ENCODE peak calls at places on chromosomes 11 and 22, in five cellular contexts. V, L, Y, F and Q are unnamed samples.

GRCh38 chr22:46008836-46009596 is 32.1 kb upstream of the WNT7B start:
- DNase-seq in V (no peak), L (no peak), Y (no peak), F (no peak), Q (no peak)

GRCh38 chr11:69700278-69701140 is 3.3 kb downstream of the FGF19 start:
- DNase-seq in V (no peak), L (no peak), Y (peak), F (no peak), Q (no peak)

GRCh38 chr11:118742304-118742703 is 48.7 kb downstream of the DDX6 start:
- DNase-seq in V (no peak), L (no peak), Y (no peak), F (no peak), Q (no peak)

GRCh38 chr11:69113646-69114340 is 41.9 kb upstream of the SMIM38 start:
- DNase-seq in V (no peak), L (no peak), Y (no peak), F (no peak), Q (no peak)

GRCh38 chr22:38953091-38953490 is 4.3 kb upstream of the APOBEC3A start:
- DNase-seq in V (no peak), L (no peak), Y (no peak), F (no peak), Q (no peak)

GRCh38 chr11:28636566-28636965 is 528.4 kb downstream of the METTL15 start:
- DNase-seq in V (no peak), L (peak), Y (no peak), F (no peak), Q (no peak)

GRCh38 chr11:103808246-103808645 is 228.2 kb upstream of the DDI1 start:
- DNase-seq in V (no peak), L (no peak), Y (no peak), F (no peak), Q (no peak)

GRCh38 chr11:35515224-35515623 is 10.2 kb downstream of the PAMR1 start:
- DNase-seq in V (no peak), L (peak), Y (peak), F (no peak), Q (no peak)

GRCh38 chr11:35088676-35089075 is 50.3 kb upstream of the CD44 start:
- DNase-seq in V (no peak), L (no peak), Y (no peak), F (no peak), Q (no peak)

GRCh38 chr22:37300551-37301017 is 18.3 kb downstream of the CYTH4 start:
- DNase-seq in V (no peak), L (no peak), Y (no peak), F (no peak), Q (no peak)

GRCh38 chr11:10388574-10388973 is 66.5 kb upstream of the AMPD3 start:
- DNase-seq in V (no peak), L (no peak), Y (no peak), F (peak), Q (no peak)

GRCh38 chr11:28529540-28530410 is 421.6 kb downstream of the METTL15 start:
- DNase-seq in V (peak), L (no peak), Y (peak), F (no peak), Q (no peak)

GRCh38 chr11:2569321-2569721 is 124.5 kb downstream of the KCNQ1 start:
- DNase-seq in V (no peak), L (peak), Y (no peak), F (no peak), Q (no peak)

GRCh38 chr11:1306186-1307162 is 3.0 kb downstream of the TOLLIP start:
- DNase-seq in V (no peak), L (no peak), Y (no peak), F (peak), Q (no peak)

GRCh38 chr11:12526789-12527188 is 147.4 kb upstream of the TEAD1 start:
- DNase-seq in V (no peak), L (no peak), Y (peak), F (no peak), Q (no peak)

GRCh38 chr22:20117656-20118571 is 888 bp upstream of the TRMT2A start:
- DNase-seq in V (peak), L (no peak), Y (no peak), F (no peak), Q (no peak)

GRCh38 chr11:1756791-1757771 is 6.6 kb downstream of the CTSD start:
- DNase-seq in V (no peak), L (no peak), Y (no peak), F (no peak), Q (no peak)

GRCh38 chr11:35192347-35192746 is 53.4 kb downstream of the CD44 start:
- DNase-seq in V (no peak), L (no peak), Y (no peak), F (no peak), Q (no peak)

GRCh38 chr11:11243790-11244469 is 109.1 kb downstream of the CSNK2A3 start:
- DNase-seq in V (peak), L (no peak), Y (peak), F (no peak), Q (peak)

GRCh38 chr11:125364085-125364822 is 131.8 kb downstream of the FEZ1 start:
- DNase-seq in V (no peak), L (no peak), Y (peak), F (no peak), Q (no peak)

GRCh38 chr11:45857834-45858492 is 10.7 kb downstream of the CRY2 start:
- DNase-seq in V (peak), L (peak), Y (peak), F (no peak), Q (peak)

GRCh38 chr11:117941163-117941707 is 12.0 kb upstream of the TMPRSS13 start:
- DNase-seq in V (no peak), L (no peak), Y (no peak), F (no peak), Q (peak)

GRCh38 chr11:70471254-70471653 is 72.9 kb downstream of the CTTN start:
- DNase-seq in V (peak), L (no peak), Y (no peak), F (no peak), Q (no peak)

GRCh38 chr11:106480581-106481185 is 403.2 kb downstream of the AASDHPPT start:
- DNase-seq in V (no peak), L (no peak), Y (peak), F (no peak), Q (no peak)

GRCh38 chr22:48694296-48694883 is 1133.3 kb downstream of the BRD1 start:
- DNase-seq in V (no peak), L (no peak), Y (no peak), F (no peak), Q (no peak)

GRCh38 chr22:22085702-22086500 is 103.3 kb upstream of the TOP3B start:
- DNase-seq in V (no peak), L (no peak), Y (no peak), F (no peak), Q (no peak)

GRCh38 chr11:131977231-131977630 is 606.8 kb downstream of the NTM start:
- DNase-seq in V (peak), L (peak), Y (peak), F (no peak), Q (peak)

GRCh38 chr22:49628351-49629023 is 199.2 kb downstream of the BRD1 start:
- DNase-seq in V (no peak), L (no peak), Y (no peak), F (no peak), Q (no peak)

GRCh38 chr11:134069426-134069921 is 602 bp downstream of the JAM3 start:
- DNase-seq in V (no peak), L (no peak), Y (peak), F (no peak), Q (no peak)

GRCh38 chr11:2591805-2592204 is 108.0 kb downstream of the KCNQ1OT1 start:
- DNase-seq in V (no peak), L (no peak), Y (no peak), F (no peak), Q (no peak)

GRCh38 chr11:72676874-72677341 is 2.7 kb upstream of the PDE2A start:
- DNase-seq in V (peak), L (no peak), Y (peak), F (no peak), Q (no peak)

GRCh38 chr11:67379061-67380058 is 6.0 kb upstream of the CLCF1 start:
- DNase-seq in V (no peak), L (no peak), Y (no peak), F (no peak), Q (no peak)

GRCh38 chr22:40504285-40505249 is 132.0 kb downstream of the MRTFA start:
- DNase-seq in V (no peak), L (no peak), Y (no peak), F (no peak), Q (no peak)

GRCh38 chr11:105054723-105055492 is 9.8 kb upstream of the CARD16 start:
- DNase-seq in V (no peak), L (no peak), Y (no peak), F (no peak), Q (no peak)

GRCh38 chr11:70409437-70409836 is 11.1 kb downstream of the CTTN start:
- DNase-seq in V (no peak), L (no peak), Y (no peak), F (no peak), Q (no peak)

GRCh38 chr22:48359613-48359965 is 1468.1 kb downstream of the BRD1 start:
- DNase-seq in V (no peak), L (no peak), Y (no peak), F (no peak), Q (no peak)

GRCh38 chr22:17159504-17159951 is 451 bp upstream of the HDHD5 start:
- DNase-seq in V (peak), L (no peak), Y (peak), F (no peak), Q (no peak)

GRCh38 chr11:77658213-77659013 is 20.8 kb upstream of the CLNS1A start:
- DNase-seq in V (no peak), L (peak), Y (no peak), F (no peak), Q (no peak)

GRCh38 chr11:123624974-123625373 is 29.4 kb downstream of the SCN3B start:
- DNase-seq in V (no peak), L (no peak), Y (no peak), F (no peak), Q (no peak)

GRCh38 chr22:40310081-40310770 is 36.1 kb upstream of the ADSL start:
- DNase-seq in V (no peak), L (peak), Y (peak), F (no peak), Q (no peak)

GRCh38 chr11:15967966-15968365 is 388.4 kb downstream of the SOX6 start:
- DNase-seq in V (peak), L (no peak), Y (peak), F (no peak), Q (no peak)

GRCh38 chr11:15969701-15970329 is 386.5 kb downstream of the SOX6 start:
- DNase-seq in V (no peak), L (peak), Y (peak), F (no peak), Q (no peak)

GRCh38 chr11:15967166-15967565 is 389.2 kb downstream of the SOX6 start:
- DNase-seq in V (peak), L (no peak), Y (peak), F (no peak), Q (no peak)

GRCh38 chr11:15969281-15969680 is 387.1 kb downstream of the SOX6 start:
- DNase-seq in V (peak), L (no peak), Y (peak), F (no peak), Q (peak)

DNA sequence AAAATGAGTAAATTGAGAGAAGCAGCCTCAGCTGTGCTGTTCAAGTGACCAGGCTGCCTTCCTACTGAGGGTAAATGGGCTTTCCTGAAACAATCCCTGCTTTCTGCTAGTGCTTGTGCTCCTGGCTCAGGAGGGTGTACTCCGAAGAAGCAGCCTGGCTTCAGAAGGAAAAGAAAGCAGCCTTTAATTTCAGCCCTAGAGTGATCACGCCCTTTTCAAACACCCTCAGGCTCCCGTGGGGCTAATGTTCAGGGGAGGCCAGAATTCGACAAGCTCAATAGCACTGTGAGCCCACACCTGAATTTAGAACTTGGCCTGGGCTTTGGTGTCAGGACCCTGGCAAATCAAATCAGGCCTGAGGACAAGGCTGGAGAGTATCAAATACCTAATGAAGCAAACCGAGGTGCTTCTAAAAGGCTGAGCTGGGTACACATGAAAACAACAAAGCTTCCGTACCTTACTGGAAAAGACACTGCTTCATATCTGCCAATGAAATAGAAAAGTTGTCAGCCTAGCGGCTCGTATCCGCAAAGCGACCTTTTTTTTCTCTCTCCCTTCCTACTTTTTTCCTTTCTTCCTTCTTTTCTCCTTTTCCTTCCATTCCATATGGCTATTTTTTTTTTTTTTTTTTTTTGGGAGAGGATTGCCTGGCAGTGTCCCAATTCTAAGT is 387.8 kb downstream of the SOX6 start:
- DNase-seq in V (peak), L (no peak), Y (peak), F (no peak), Q (no peak)
- H3K4me3 ChIP-seq in V (no peak), L (no peak), Y (no peak), F (no peak), Q (no peak)

GRCh38 chr11:95296621-95297025 is 65.6 kb upstream of the SESN3 start:
- DNase-seq in V (no peak), L (no peak), Y (no peak), F (no peak), Q (no peak)

GRCh38 chr11:95297680-95298452 is 66.9 kb upstream of the SESN3 start:
- DNase-seq in V (no peak), L (no peak), Y (no peak), F (no peak), Q (no peak)

GRCh38 chr11:95301497-95301896 is 70.5 kb upstream of the SESN3 start:
- DNase-seq in V (no peak), L (no peak), Y (no peak), F (no peak), Q (no peak)

GRCh38 chr11:95296165-95296564 is 65.2 kb upstream of the SESN3 start:
- DNase-seq in V (no peak), L (no peak), Y (peak), F (no peak), Q (no peak)

DNA sequence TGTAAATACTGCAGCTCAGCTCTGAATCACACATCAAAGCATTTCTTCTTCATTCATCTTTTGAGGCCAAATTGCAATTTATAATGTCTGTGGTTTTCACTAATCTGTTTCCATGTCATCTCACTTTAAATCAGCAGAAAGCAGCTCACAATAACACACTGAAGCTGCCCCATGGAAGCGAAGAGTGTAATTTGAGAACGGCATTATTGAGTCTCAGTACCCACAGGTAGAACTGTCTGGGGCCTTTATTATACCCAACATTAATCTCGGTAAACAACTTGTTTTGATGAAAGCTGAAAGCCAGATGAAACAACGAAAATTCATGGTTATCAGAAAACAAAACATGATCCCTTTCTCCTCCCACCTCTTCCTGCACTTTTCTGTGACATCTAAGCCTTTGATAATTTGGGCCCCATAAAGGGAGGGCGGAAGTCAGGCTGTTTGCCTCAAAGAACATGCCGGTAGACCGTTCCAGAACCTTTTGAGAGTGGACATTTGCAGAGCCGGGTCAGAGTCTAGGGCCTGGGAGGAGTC is 68.1 kb upstream of the SESN3 start:
- DNase-seq in V (no peak), L (no peak), Y (peak), F (no peak), Q (no peak)
- H3K4me3 ChIP-seq in V (no peak), L (no peak), Y (no peak), F (no peak), Q (no peak)

GRCh38 chr11:76170473-76170872 is 35.8 kb downstream of the WNT11 start:
- DNase-seq in V (no peak), L (no peak), Y (no peak), F (no peak), Q (no peak)
- H3K4me3 ChIP-seq in V (no peak), L (no peak), Y (no peak), F (no peak), Q (no peak)

GRCh38 chr11:55942785-55943392 is 6.7 kb upstream of the OR5I1 start:
- DNase-seq in V (peak), L (no peak), Y (peak), F (no peak), Q (no peak)
- H3K4me3 ChIP-seq in V (no peak), L (no peak), Y (no peak), F (no peak), Q (no peak)

GRCh38 chr11:62601364-62602140 is at the start of gene MTA2:
- DNase-seq in V (peak), L (peak), Y (peak), F (peak), Q (peak)

GRCh38 chr11:62602141-62603071 is 741 bp upstream of the MTA2 start:
- DNase-seq in V (peak), L (no peak), Y (peak), F (peak), Q (no peak)

GRCh38 chr11:62599909-62600308 is 1.8 kb downstream of the MTA2 start:
- DNase-seq in V (no peak), L (no peak), Y (no peak), F (no peak), Q (no peak)

GRCh38 chr11:62600367-62601113 is 1.1 kb downstream of the MTA2 start:
- DNase-seq in V (no peak), L (no peak), Y (no peak), F (no peak), Q (no peak)

DNA sequence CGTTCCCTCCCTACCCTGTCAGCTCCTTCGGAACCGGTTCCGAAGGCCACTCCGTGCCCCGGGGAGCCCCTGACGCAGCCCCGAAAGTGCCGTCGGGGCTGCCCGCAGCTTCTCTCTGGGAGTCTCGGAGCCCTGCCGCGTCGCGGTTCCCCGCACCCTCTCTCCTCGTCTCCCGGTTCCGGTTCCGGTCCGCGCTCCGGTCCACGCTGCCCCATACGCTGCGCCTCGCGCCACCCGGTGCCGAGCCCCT is 626 bp downstream of the MTA2 start:
- DNase-seq in V (no peak), L (no peak), Y (no peak), F (no peak), Q (no peak)
- H3K4me3 ChIP-seq in V (peak), L (peak), Y (peak), F (peak), Q (peak)

GRCh38 chr11:65786786-65787636 is at the start of gene OVOL1:
- DNase-seq in V (no peak), L (no peak), Y (no peak), F (peak), Q (no peak)
- H3K4me3 ChIP-seq in V (peak), L (no peak), Y (no peak), F (peak), Q (peak)

GRCh38 chr11:43975631-43976030 is 33.2 kb downstream of the C11orf96 start:
- DNase-seq in V (no peak), L (no peak), Y (no peak), F (no peak), Q (no peak)
- H3K4me3 ChIP-seq in V (no peak), L (no peak), Y (no peak), F (no peak), Q (no peak)